ENCODE peak calls at places on chromosome 22, in four cellular contexts. D, G, K and Z are unnamed samples.

GRCh38 chr22:39939830-39940229 is 20.4 kb upstream of the TMA7B start:
- DNase-seq in D (no peak), K (no peak), G (no peak), Z (no peak)

GRCh38 chr22:47060718-47061117 is 298.3 kb downstream of the TBC1D22A start:
- DNase-seq in G (no peak), D (no peak), K (no peak), Z (no peak)

GRCh38 chr22:36028646-36029405 is at the start of gene RBFOX2:
- DNase-seq in K (peak), G (peak), D (peak), Z (peak)

GRCh38 chr22:20401376-20402020 is 7.5 kb downstream of the ZNF74 start:
- DNase-seq in K (no peak), D (no peak), G (no peak), Z (no peak)

GRCh38 chr22:24112188-24112587 is 69.1 kb upstream of the SUSD2 start:
- DNase-seq in K (no peak), G (no peak), D (no peak), Z (no peak)

GRCh38 chr22:42544686-42545085 is 9.1 kb upstream of the SERHL2 start:
- DNase-seq in G (no peak), K (no peak), D (no peak), Z (no peak)

GRCh38 chr22:50307891-50308596 is 598 bp upstream of the PLXNB2 start:
- DNase-seq in K (no peak), D (no peak), G (no peak), Z (no peak)

GRCh38 chr22:24244144-24244787 is 616 bp downstream of the GGT5 start:
- DNase-seq in D (no peak), K (no peak), G (peak), Z (no peak)

GRCh38 chr22:44172370-44173108 is 8.2 kb upstream of the PARVG start:
- DNase-seq in K (no peak), G (peak), D (peak), Z (peak)

GRCh38 chr22:50548046-50548912 is 2.6 kb downstream of the KLHDC7B start:
- DNase-seq in D (no peak), G (no peak), K (no peak), Z (no peak)

GRCh38 chr22:31235076-31235475 is 23.0 kb downstream of the LIMK2 start:
- DNase-seq in D (no peak), K (no peak), G (no peak), Z (no peak)

GRCh38 chr22:46078241-46079092 is 71.9 kb upstream of the PPARA start:
- DNase-seq in K (no peak), G (peak), D (no peak), Z (no peak)

GRCh38 chr22:24175160-24175808 is 6.0 kb upstream of the SUSD2 start:
- DNase-seq in G (peak), K (no peak), D (no peak), Z (peak)

GRCh38 chr22:30309981-30310672 is 16.6 kb downstream of the TBC1D10A start:
- DNase-seq in G (peak), K (no peak), D (no peak), Z (no peak)

GRCh38 chr22:35128637-35129036 is 62.7 kb downstream of the ISX start:
- DNase-seq in D (no peak), G (no peak), K (no peak), Z (no peak)

GRCh38 chr22:20137671-20138416 is 6.2 kb downstream of the ZDHHC8 start:
- DNase-seq in K (no peak), D (no peak), G (no peak), Z (no peak)